ENCODE peak calls at places on chromosome 19, in nine cellular contexts. U is ovary, B is suprapubic skin, F is upper lobe of left lung, M is transverse colon, G is tibial nerve, L is K562, W is SK-N-SH, X is A549. J is an unnamed sample.

GRCh38 chr19:58009666-58010301 is 7.2 kb upstream of the ZNF606 start:
- DNase-seq in U (peak; percentile 76), B (no peak), F (peak; percentile 93), M (peak; percentile 84), G (peak; percentile 61), L (peak; percentile 68), W (no peak), X (peak; percentile 77), J (peak; percentile 72)

GRCh38 chr19:44647144-44647543 is 3.4 kb downstream of the PVR start:
- DNase-seq in U (peak; percentile 32), B (no peak), F (peak; percentile 73), M (no peak), G (no peak), L (no peak), W (no peak), X (no peak), J (no peak)

GRCh38 chr19:45824041-45824471 is 8.9 kb upstream of the RSPH6A start:
- DNase-seq in U (no peak), B (no peak), F (peak; percentile 56), M (no peak), G (no peak), L (no peak), W (no peak), X (no peak), J (peak; percentile 71)

GRCh38 chr19:55643003-55643732 is at the start of gene ZNF581:
- DNase-seq in U (peak; percentile 81), B (peak; percentile 91), F (peak; percentile 95), M (peak; percentile 82), G (peak; percentile 66), L (no peak), W (peak; percentile 90), X (peak; percentile 86), J (peak; percentile 83)

GRCh38 chr19:6041991-6042421 is 64.1 kb upstream of the RANBP3 start:
- DNase-seq in U (no peak), B (no peak), F (no peak), M (no peak), G (no peak), L (no peak), W (no peak), X (no peak), J (no peak)

GRCh38 chr19:3132971-3133792 is 2.7 kb upstream of the GNA15 start:
- DNase-seq in U (no peak), B (no peak), F (peak; percentile 52), M (peak; percentile 47), G (peak; percentile 21), L (peak; percentile 79), W (peak; percentile 55), X (no peak), J (no peak)

GRCh38 chr19:972281-972680 is 11.9 kb upstream of the WDR18 start:
- DNase-seq in U (no peak), B (no peak), F (no peak), M (no peak), G (no peak), L (no peak), W (no peak), X (no peak), J (no peak)

GRCh38 chr19:48417436-48417835 is 24.0 kb downstream of the GRIN2D start:
- DNase-seq in U (no peak), B (no peak), F (no peak), M (no peak), G (no peak), L (no peak), W (no peak), X (no peak), J (no peak)

GRCh38 chr19:23563326-23563725 is 123.7 kb downstream of the ZNF675 start:
- DNase-seq in U (no peak), B (no peak), F (no peak), M (no peak), G (no peak), L (no peak), W (no peak), X (no peak), J (no peak)

GRCh38 chr19:33524024-33524664 is 2.6 kb upstream of the PEPD start:
- DNase-seq in U (no peak), B (no peak), F (no peak), M (peak; percentile 19), G (no peak), L (no peak), W (no peak), X (no peak), J (no peak)

GRCh38 chr19:18141031-18141430 is 11.9 kb upstream of the PIK3R2 start:
- DNase-seq in U (no peak), B (no peak), F (no peak), M (no peak), G (no peak), L (no peak), W (no peak), X (no peak), J (no peak)

GRCh38 chr19:57903298-57904174 is 12.9 kb downstream of the ZNF417 start:
- DNase-seq in U (no peak), B (no peak), F (no peak), M (no peak), G (no peak), L (no peak), W (peak; percentile 42), X (peak; percentile 43), J (no peak)

GRCh38 chr19:13884726-13885591 is 8.0 kb downstream of the NANOS3 start:
- DNase-seq in U (no peak), B (no peak), F (no peak), M (peak; percentile 81), G (no peak), L (no peak), W (peak; percentile 33), X (no peak), J (peak; percentile 87)

GRCh38 chr19:50325310-50326100 is 3.7 kb downstream of the KCNC3 start:
- DNase-seq in U (peak; percentile 52), B (no peak), F (peak; percentile 96), M (peak; percentile 62), G (no peak), L (peak; percentile 96), W (peak; percentile 100), X (peak; percentile 82), J (peak; percentile 77)

DNA sequence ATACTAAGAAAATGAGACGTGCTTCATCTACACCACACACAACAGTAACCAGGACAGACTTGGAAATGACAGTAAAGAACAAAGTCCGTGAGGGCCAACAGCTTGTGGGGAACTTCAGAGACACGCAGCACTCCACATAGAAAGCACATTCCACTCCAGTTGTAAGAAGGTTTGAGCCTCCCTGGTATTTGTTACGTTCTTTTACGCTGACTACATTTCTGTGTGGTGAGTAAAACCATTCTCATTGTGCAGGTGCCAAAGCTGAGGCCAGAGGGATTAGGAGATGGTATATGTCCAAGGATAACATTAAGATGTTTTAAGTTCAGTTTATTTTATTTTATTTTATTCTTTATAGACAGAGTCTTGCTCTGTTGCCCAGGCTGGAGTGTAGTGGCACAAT is 1189.9 kb downstream of the UQCRFS1 start:
- DNase-seq in U (no peak), B (no peak), F (no peak), M (no peak), G (no peak), L (no peak), W (no peak), X (no peak), J (no peak)
- H3K27ac ChIP-seq in U (no peak overlapping the region), B (no peak overlapping the region), F (no peak overlapping the region), M (no peak overlapping the region), G (no peak overlapping the region), L (no peak overlapping the region), W (no peak overlapping the region), X (no peak overlapping the region), J (no peak overlapping the region)

GRCh38 chr19:39188960-39189359 is 7.8 kb upstream of the NCCRP1 start:
- DNase-seq in U (no peak), B (no peak), F (no peak), M (no peak), G (no peak), L (no peak), W (no peak), X (no peak), J (no peak)
- TF ChIP-seq EP300 in U (no peak), B (no peak), F (no peak), M (no peak), G (no peak), L (no peak), W (no peak), X (no peak), J (no peak)

DNA sequence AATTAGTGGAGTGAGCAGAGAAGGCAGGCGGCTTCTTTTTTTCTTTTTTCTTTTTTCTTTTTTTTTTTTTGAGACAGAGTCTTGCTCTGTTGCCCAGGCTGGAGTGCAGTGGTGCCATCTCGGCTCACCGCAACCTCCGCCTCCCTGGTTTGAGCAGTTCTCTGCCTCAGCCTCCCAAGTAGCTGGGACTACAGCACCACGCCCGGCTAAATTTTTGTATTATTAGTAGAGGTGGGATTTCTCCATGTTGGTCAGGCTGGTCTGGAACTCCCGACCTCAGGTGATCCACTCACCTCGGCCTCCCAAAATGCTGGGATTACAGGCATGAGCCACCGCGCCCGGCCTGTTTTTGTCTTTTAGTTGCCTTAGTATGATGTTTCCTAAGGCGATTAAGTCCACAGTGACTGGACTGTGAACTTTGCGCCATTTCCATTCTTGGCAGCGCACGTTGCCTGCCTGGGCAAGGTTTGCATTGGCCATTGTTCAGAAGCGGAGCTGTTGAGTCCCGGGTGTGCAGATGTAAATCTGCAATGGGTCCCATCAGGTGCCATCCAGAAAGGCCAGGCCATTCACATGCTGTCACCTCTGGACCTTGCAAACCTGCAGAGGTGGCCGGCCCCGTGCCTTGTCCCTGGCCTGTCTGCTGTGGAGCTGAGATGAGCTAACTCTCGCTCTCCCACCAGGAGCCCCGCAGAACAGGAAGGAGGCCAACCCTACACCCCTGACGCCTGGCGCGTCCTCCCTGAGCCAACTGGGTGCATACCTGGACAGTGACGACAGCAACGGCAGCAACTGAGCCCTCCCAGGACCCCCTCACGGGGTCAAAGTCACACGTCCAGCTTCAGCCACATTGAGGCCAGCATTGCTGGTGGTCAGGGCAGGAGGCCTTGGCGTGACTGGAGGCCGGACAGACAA is 10.9 kb upstream of the SHD start:
- DNase-seq in U (no peak), B (no peak), F (no peak), M (peak; percentile 78), G (no peak), L (no peak), W (no peak), X (no peak), J (peak; percentile 85)
- H3K27ac ChIP-seq in U (no peak overlapping the region), B (no peak overlapping the region), F (no peak overlapping the region), M (peak overlapping the region; percentile 61), G (no peak overlapping the region), L (no peak overlapping the region), W (no peak overlapping the region), X (no peak overlapping the region), J (peak overlapping the region; percentile 82)

GRCh38 chr19:7944177-7944761 is 803 bp upstream of the TIMM44 start:
- DNase-seq in U (peak; percentile 85), B (no peak), F (no peak), M (peak; percentile 91), G (peak; percentile 97), L (peak; percentile 75), W (peak; percentile 84), X (peak; percentile 86), J (peak; percentile 91)

GRCh38 chr19:7941895-7942596 is 1.4 kb downstream of the TIMM44 start:
- DNase-seq in U (no peak), B (no peak), F (no peak), M (no peak), G (no peak), L (no peak), W (no peak), X (no peak), J (no peak)

GRCh38 chr19:7943444-7944176 is at the start of gene TIMM44:
- DNase-seq in U (peak; percentile 98), B (peak; percentile 100), F (peak; percentile 98), M (peak; percentile 99), G (peak; percentile 98), L (peak; percentile 98), W (peak; percentile 97), X (peak; percentile 98), J (peak; percentile 99)

GRCh38 chr19:7942981-7943443 is 454 bp downstream of the TIMM44 start:
- DNase-seq in U (no peak), B (no peak), F (no peak), M (no peak), G (no peak), L (peak; percentile 77), W (peak; percentile 69), X (no peak), J (no peak)

GRCh38 chr19:7940841-7941240 is 2.6 kb downstream of the TIMM44 start:
- DNase-seq in U (no peak), B (no peak), F (peak; percentile 69), M (no peak), G (no peak), L (no peak), W (no peak), X (no peak), J (no peak)
- TF ChIP-seq EP300 in U (no peak), B (no peak), F (no peak), M (no peak), G (no peak), L (no peak), W (no peak), X (no peak), J (no peak)

J was measured in stomach.